ENCODE peak calls at places on chromosomes 1 and 21, in nine cellular contexts. K, X, C, R, B, U, Z, P and M are unnamed samples.

GRCh38 chr21:37368536-37369279 is 2.1 kb downstream of the DYRK1A start:
- DNase-seq in K (no peak), X (no peak), C (peak; percentile 68), R (no peak), B (no peak), U (peak; percentile 19), Z (no peak), P (peak; percentile 88), M (no peak)

GRCh38 chr1:1799716-1800115 is 21.4 kb upstream of the NADK start:
- DNase-seq in K (no peak), X (no peak), C (no peak), R (no peak), B (peak; percentile 64), U (no peak), Z (no peak), P (no peak), M (no peak)

GRCh38 chr1:13792429-13792828 is 92.4 kb downstream of the PRDM2 start:
- DNase-seq in K (no peak), X (no peak), C (no peak), R (no peak), B (no peak), U (no peak), Z (no peak), P (peak; percentile 86), M (no peak)

GRCh38 chr1:2372551-2373490 is 18.5 kb downstream of the MORN1 start:
- DNase-seq in K (no peak), X (no peak), C (peak; percentile 77), R (no peak), B (no peak), U (no peak), Z (no peak), P (no peak), M (no peak)

GRCh38 chr1:183953031-183953430 is 84.5 kb downstream of the COLGALT2 start:
- DNase-seq in K (no peak), X (no peak), C (peak; percentile 3), R (no peak), B (no peak), U (peak; percentile 30), Z (no peak), P (no peak), M (no peak)

GRCh38 chr1:18142471-18142870 is 34.9 kb downstream of the IGSF21 start:
- DNase-seq in K (peak; percentile 72), X (no peak), C (no peak), R (no peak), B (no peak), U (no peak), Z (no peak), P (no peak), M (no peak)

GRCh38 chr1:17200756-17201155 is 4.2 kb upstream of the PADI1 start:
- DNase-seq in K (no peak), X (no peak), C (no peak), R (no peak), B (no peak), U (peak; percentile 57), Z (no peak), P (no peak), M (no peak)

GRCh38 chr1:89484097-89485038 is 40.3 kb upstream of the LRRC8B start:
- DNase-seq in K (no peak), X (no peak), C (no peak), R (no peak), B (no peak), U (no peak), Z (no peak), P (no peak), M (peak; percentile 5)

GRCh38 chr1:6612641-6613360 is 730 bp upstream of the PHF13 start:
- DNase-seq in K (peak; percentile 62), X (peak; percentile 65), C (peak; percentile 94), R (no peak), B (peak; percentile 51), U (peak; percentile 82), Z (peak; percentile 71), P (peak; percentile 83), M (peak; percentile 59)

GRCh38 chr21:29114765-29115164 is 15.7 kb upstream of the MAP3K7CL start:
- DNase-seq in K (no peak), X (peak; percentile 24), C (peak; percentile 88), R (peak; percentile 21), B (no peak), U (no peak), Z (peak; percentile 51), P (peak; percentile 74), M (no peak)

GRCh38 chr21:44736291-44737004 is 25.1 kb upstream of the TSPEAR start:
- DNase-seq in K (no peak), X (no peak), C (peak; percentile 93), R (no peak), B (no peak), U (no peak), Z (no peak), P (no peak), M (no peak)

GRCh38 chr1:219806642-219807041 is 121.7 kb downstream of the SLC30A10 start:
- DNase-seq in K (no peak), X (no peak), C (peak; percentile 44), R (no peak), B (no peak), U (no peak), Z (no peak), P (no peak), M (no peak)

GRCh38 chr1:159132271-159132881 is 39.0 kb upstream of the CADM3 start:
- DNase-seq in K (peak; percentile 47), X (peak; percentile 73), C (peak; percentile 78), R (peak; percentile 42), B (peak; percentile 78), U (peak; percentile 76), Z (peak; percentile 77), P (peak; percentile 82), M (peak; percentile 62)

GRCh38 chr1:232657426-232657825 is 27.5 kb upstream of the SIPA1L2 start:
- DNase-seq in K (no peak), X (no peak), C (no peak), R (no peak), B (no peak), U (no peak), Z (no peak), P (no peak), M (no peak)

GRCh38 chr1:173473599-173474011 is 3.5 kb upstream of the PRDX6 start:
- DNase-seq in K (no peak), X (no peak), C (peak; percentile 99), R (peak; percentile 29), B (no peak), U (peak; percentile 36), Z (no peak), P (peak; percentile 81), M (no peak)

DNA sequence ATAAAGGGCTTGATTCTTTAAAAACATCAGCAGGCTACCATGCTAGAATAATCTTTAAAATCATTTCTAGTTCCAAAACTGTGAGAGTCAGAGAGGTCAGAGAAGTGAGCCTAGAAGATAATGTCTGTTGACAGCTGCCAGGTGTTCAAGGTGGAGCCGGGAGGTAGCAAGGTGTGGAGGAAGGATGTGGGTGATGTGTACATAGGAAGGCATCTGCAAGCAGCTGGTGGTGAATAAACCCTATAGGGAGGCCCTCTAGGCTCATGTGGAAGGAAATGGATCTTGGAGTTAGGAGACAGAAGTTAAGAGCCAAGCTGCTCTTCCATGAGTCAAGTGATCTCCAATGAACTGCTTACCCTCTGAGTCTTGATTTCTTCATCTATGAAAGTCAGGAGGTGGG is 266.2 kb downstream of the RHOU start:
- DNase-seq in K (no peak), X (no peak), C (no peak), R (no peak), B (no peak), U (no peak), Z (no peak), P (no peak), M (peak; percentile 11)
- TF ChIP-seq EZH2phosphoT487 in K (no peak), X (no peak), C (no peak), R (no peak), B (no peak), U (no peak), Z (no peak), P (no peak), M (no peak)

DNA sequence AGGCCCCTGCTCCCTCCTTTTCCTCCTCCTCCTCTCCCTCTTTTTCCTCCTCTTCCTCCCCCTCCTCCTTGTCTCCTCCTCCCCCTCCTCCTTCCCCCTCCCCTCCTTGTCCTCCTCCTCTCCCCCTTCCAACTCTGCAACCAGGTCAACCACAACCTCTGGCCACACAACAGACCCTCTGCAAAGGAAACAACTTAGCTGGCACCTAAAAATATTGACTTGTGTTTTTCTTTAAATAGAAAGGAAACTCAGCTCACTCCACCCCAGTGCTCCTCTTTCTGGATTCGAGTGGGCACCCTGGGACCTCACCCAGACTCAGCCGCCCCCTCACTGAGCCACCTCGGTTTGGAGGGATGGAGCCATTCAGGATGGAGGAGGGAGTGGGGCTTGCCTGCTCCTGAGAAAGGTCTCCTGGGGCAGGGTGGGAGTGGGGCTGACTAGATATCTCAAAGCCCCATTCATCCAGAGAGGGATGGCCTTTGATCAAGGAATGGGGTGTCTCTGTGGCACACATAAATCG is 10.2 kb upstream of the SPSB1 start:
- DNase-seq in K (no peak), X (no peak), C (no peak), R (no peak), B (peak; percentile 66), U (no peak), Z (no peak), P (no peak), M (no peak)
- H3K27ac ChIP-seq in K (no peak overlapping the region), X (no peak overlapping the region), C (no peak overlapping the region), R (no peak overlapping the region), B (peak overlapping the region; percentile 83), U (peak overlapping the region; percentile 43), Z (no peak overlapping the region), P (no peak overlapping the region), M (no peak overlapping the region)

DNA sequence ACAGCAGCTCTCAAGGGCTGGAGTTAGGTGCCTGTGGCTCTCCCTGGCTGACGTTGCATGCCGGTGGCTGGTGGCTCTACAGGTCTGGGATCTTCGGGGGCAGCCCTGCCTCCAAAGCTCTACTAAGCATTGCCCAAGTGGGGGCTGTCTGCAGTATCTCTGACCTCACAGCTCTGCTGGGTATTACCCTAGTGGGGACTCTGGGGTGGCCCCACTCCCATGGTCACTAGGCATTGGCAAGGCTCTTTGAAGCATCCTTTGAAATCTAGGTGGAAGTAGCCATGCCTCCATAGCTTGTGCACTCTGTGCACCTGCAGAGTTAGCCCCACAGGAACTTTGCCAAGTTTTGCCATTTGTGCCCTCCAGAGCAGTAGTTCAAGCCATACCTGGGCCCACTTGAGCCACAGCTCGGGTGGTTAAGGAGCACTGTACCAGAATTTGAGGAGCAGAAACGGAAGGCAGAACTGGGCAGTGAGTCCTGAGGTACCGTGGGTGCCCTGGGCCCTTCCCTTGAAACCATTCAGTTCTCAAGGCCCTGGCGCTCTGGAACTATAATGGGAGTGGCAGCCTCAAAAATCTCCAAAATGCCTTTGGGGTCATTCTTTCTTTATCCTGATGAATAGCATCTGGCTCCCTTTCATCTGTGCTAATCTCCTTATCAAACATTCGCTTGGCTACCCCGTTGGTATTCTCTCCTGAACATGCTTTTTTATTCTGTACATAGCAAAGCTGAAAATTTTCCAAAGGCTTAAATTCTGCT is 15.4 kb downstream of the GJA4 start:
- DNase-seq in K (no peak), X (peak; percentile 34), C (no peak), R (no peak), B (no peak), U (no peak), Z (no peak), P (no peak), M (no peak)
- TF ChIP-seq EZH2phosphoT487 in K (no peak), X (no peak), C (no peak), R (no peak), B (no peak), U (no peak), Z (no peak), P (no peak), M (no peak)

GRCh38 chr21:35323947-35324346 is 274.8 kb upstream of the RUNX1 start:
- DNase-seq in K (peak; percentile 54), X (no peak), C (no peak), R (no peak), B (no peak), U (peak; percentile 73), Z (no peak), P (peak; percentile 54), M (no peak)
- H3K27ac ChIP-seq in K (peak overlapping the region; percentile 89), X (no peak overlapping the region), C (no peak overlapping the region), R (no peak overlapping the region), B (no peak overlapping the region), U (peak overlapping the region; percentile 83), Z (no peak overlapping the region), P (peak overlapping the region; percentile 84), M (no peak overlapping the region)